ENCODE peak calls at places on chromosomes 2 and 18, in four cellular contexts. U, Q, X and P are unnamed samples.

GRCh38 chr2:159849160-159849813 is 51.3 kb upstream of the CD302 start:
- DNase-seq in U (no peak), Q (no peak), X (no peak), P (no peak)

GRCh38 chr2:96584017-96584416 is 47.5 kb downstream of the ARID5A start:
- DNase-seq in U (no peak), Q (no peak), X (no peak), P (no peak)

GRCh38 chr2:200616193-200616592 is 30.4 kb downstream of the AOX1 start:
- DNase-seq in U (no peak), Q (no peak), X (no peak), P (no peak)

GRCh38 chr18:11521853-11522252 is 87.5 kb upstream of the SLC35G4 start:
- DNase-seq in U (no peak), Q (no peak), X (no peak), P (no peak)

GRCh38 chr2:29259221-29259620 is 144.0 kb downstream of the CLIP4 start:
- DNase-seq in U (no peak), Q (no peak), X (no peak), P (no peak)

GRCh38 chr2:105327690-105328089 is 1.8 kb downstream of the TGFBRAP1 start:
- DNase-seq in U (no peak), Q (no peak), X (no peak), P (no peak)

GRCh38 chr2:162318280-162319222 is at the start of gene IFIH1:
- DNase-seq in U (peak; percentile 91), Q (peak; percentile 18), X (peak; percentile 66), P (peak; percentile 71)

GRCh38 chr2:164735309-164735919 is 106.2 kb downstream of the COBLL1 start:
- DNase-seq in U (no peak), Q (no peak), X (no peak), P (no peak)

GRCh38 chr2:37523861-37524362 is 147.5 kb downstream of the CDC42EP3 start:
- DNase-seq in U (no peak), Q (no peak), X (no peak), P (no peak)

GRCh38 chr2:107008843-107009242 is 122.9 kb upstream of the ST6GAL2 start:
- DNase-seq in U (no peak), Q (no peak), X (no peak), P (no peak)

GRCh38 chr2:151721161-151721560 is 13.1 kb downstream of the NEB start:
- DNase-seq in U (no peak), Q (no peak), X (no peak), P (no peak)

GRCh38 chr2:67873916-67874315 is 188.9 kb downstream of the C1D start:
- DNase-seq in U (no peak), Q (no peak), X (no peak), P (no peak)

GRCh38 chr2:112092286-112093041 is 37.4 kb downstream of the TMEM87B start:
- DNase-seq in U (no peak), Q (no peak), X (no peak), P (no peak)

GRCh38 chr18:55657572-55658331 is 69.8 kb upstream of the TCF4 start:
- DNase-seq in U (no peak), Q (no peak), X (no peak), P (no peak)

GRCh38 chr2:18362696-18363095 is 197.8 kb downstream of the RDH14 start:
- DNase-seq in U (no peak), Q (no peak), X (no peak), P (no peak)

GRCh38 chr2:121469361-121469760 is 61.3 kb upstream of the RNU4ATAC start:
- DNase-seq in U (no peak), Q (no peak), X (no peak), P (no peak)

GRCh38 chr2:163610817-163611556 is 124.8 kb downstream of the FIGN start:
- DNase-seq in U (peak; percentile 10), Q (no peak), X (peak; percentile 6), P (no peak)

GRCh38 chr2:95372216-95372829 is 30.2 kb upstream of the FAHD2A start:
- DNase-seq in U (no peak), Q (no peak), X (no peak), P (no peak)

GRCh38 chr2:223228871-223229270 is 176.9 kb downstream of the KCNE4 start:
- DNase-seq in U (no peak), Q (no peak), X (no peak), P (no peak)

GRCh38 chr18:68102117-68102516 is 585.6 kb upstream of the DSEL start:
- DNase-seq in U (no peak), Q (no peak), X (no peak), P (no peak)

GRCh38 chr2:109128048-109128465 is 948 bp upstream of the SH3RF3 start:
- DNase-seq in U (peak; percentile 47), Q (peak; percentile 57), X (peak; percentile 26), P (peak; percentile 18)

GRCh38 chr2:189499137-189499536 is 57.9 kb downstream of the WDR75 start:
- DNase-seq in U (no peak), Q (no peak), X (no peak), P (no peak)

GRCh38 chr2:199985625-199986207 is 30.3 kb downstream of the MAIP1 start:
- DNase-seq in U (peak; percentile 83), Q (peak; percentile 44), X (peak; percentile 81), P (peak; percentile 38)

DNA sequence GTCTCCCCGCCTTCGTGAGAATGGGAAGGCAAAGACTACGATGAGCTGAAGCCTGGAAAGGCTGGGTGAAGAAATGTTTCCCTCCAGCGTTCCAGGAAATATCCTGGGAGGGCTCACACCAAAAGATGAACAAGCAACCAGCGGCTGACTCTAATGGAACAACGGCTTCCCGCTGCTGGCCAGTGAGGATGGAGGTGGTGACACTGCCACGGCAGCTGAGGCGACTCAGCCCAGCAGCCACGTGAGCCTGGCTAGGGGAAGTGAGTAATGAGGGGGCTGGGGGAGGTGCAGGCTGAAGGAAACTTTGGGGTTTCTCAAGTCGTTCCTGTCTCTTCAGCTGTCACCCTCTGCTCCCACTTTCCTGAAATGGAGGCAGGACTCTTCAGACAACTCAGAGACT is 105.0 kb upstream of the SMAD7 start:
- DNase-seq in U (no peak), Q (peak; percentile 20), X (no peak), P (no peak)
- TF ChIP-seq TCF7L2 in U (no peak), Q (no peak), X (no peak), P (no peak)

DNA sequence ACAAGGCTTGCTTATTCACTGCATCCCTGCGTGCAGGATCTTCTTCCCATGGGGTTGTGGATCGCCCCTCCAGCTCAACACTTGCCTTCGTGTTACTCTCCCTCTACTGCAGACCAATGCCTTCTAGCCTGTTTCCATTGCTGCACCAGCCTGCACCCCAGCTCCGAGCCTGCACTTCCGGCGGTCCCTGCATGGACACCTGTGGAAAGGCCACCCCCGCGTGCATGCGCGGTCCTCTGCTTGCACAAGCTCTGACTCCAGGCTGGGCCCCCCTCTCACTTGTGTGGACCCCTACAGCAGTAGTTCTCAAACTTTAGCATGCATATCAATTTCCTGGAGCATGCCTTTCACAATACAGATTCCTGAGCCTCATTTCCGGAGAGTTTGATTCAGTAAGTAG is 32.9 kb downstream of the CREG2 start:
- DNase-seq in U (no peak), Q (no peak), X (no peak), P (no peak)
- TF ChIP-seq POLR2AphosphoS5 in U (no peak), Q (no peak), X (no peak), P (no peak)

GRCh38 chr2:56803596-56803995 is 619.8 kb downstream of the CCDC85A start:
- DNase-seq in U (no peak), Q (no peak), X (no peak), P (no peak)
- H3K4me3 ChIP-seq in U (no peak overlapping the region), Q (no peak overlapping the region), X (no peak overlapping the region), P (no peak overlapping the region)

GRCh38 chr18:44320619-44321460 is 359.8 kb upstream of the SETBP1 start:
- DNase-seq in U (no peak), Q (no peak), X (no peak), P (no peak)
- TF ChIP-seq TCF7L2 in U (no peak), Q (no peak), X (no peak), P (no peak)

GRCh38 chr18:74682141-74682997 is 84.7 kb downstream of the ZNF407 start:
- DNase-seq in U (no peak), Q (no peak), X (no peak), P (no peak)

GRCh38 chr18:74683573-74683972 is 85.9 kb downstream of the ZNF407 start:
- DNase-seq in U (no peak), Q (no peak), X (no peak), P (no peak)

GRCh38 chr18:74679679-74680076 is 82.0 kb downstream of the ZNF407 start:
- DNase-seq in U (no peak), Q (no peak), X (no peak), P (no peak)

GRCh38 chr18:74679006-74679678 is 81.5 kb downstream of the ZNF407 start:
- DNase-seq in U (no peak), Q (no peak), X (no peak), P (no peak)

DNA sequence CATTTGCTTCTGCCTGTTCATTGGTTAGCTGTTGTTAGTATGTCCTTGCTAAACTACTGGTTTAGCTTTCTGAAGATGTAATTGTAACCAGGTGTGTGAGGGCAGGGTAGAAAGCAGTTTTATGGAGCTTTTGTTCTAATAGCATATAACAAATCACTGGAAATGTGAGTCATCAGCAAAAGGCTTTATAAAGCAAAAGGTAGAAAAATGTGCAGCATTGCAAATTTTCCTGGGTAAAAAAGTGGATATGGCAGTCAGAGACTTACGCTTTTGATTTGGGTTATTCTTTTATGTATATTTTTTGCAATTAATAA is 85.3 kb downstream of the ZNF407 start:
- DNase-seq in U (no peak), Q (no peak), X (no peak), P (no peak)
- TF ChIP-seq POLR2AphosphoS5 in U (no peak), Q (no peak), X (no peak), P (no peak)

GRCh38 chr2:43556256-43556655 is 39.6 kb downstream of the THADA start:
- DNase-seq in U (no peak), Q (no peak), X (no peak), P (no peak)
- H3K4me3 ChIP-seq in U (no peak overlapping the region), Q (no peak overlapping the region), X (no peak overlapping the region), P (no peak overlapping the region)

GRCh38 chr2:234293973-234294372 is 202.9 kb downstream of the ARL4C start:
- DNase-seq in U (no peak), Q (no peak), X (peak; percentile 37), P (no peak)
- TF ChIP-seq TCF7L2 in U (no peak), Q (no peak), X (no peak), P (no peak)